ENCODE peak calls at places on chromosomes 16 and 17, in eight cellular contexts. P, O, S, E, X, G, J and R are unnamed samples.

GRCh38 chr16:77043076-77043475 is 147.9 kb upstream of the MON1B start:
- DNase-seq in P (no peak), O (no peak), S (no peak), E (no peak), X (no peak), G (no peak), J (no peak), R (no peak)

GRCh38 chr16:87465306-87465705 is 27.5 kb downstream of the ZCCHC14 start:
- DNase-seq in P (peak; percentile 91), O (no peak), S (peak; percentile 93), E (peak; percentile 71), X (no peak), G (peak; percentile 73), J (peak; percentile 88), R (peak; percentile 71)

GRCh38 chr17:36755586-36755985 is 154.2 kb downstream of the MRM1 start:
- DNase-seq in P (no peak), O (no peak), S (no peak), E (no peak), X (no peak), G (no peak), J (peak; percentile 17), R (no peak)

GRCh38 chr16:79717324-79717848 is 116.8 kb upstream of the MAF start:
- DNase-seq in P (no peak), O (no peak), S (no peak), E (no peak), X (no peak), G (no peak), J (no peak), R (no peak)

GRCh38 chr17:63946440-63947363 is 14.6 kb upstream of the CD79B start:
- DNase-seq in P (no peak), O (no peak), S (no peak), E (no peak), X (no peak), G (no peak), J (peak; percentile 71), R (no peak)

GRCh38 chr17:18371455-18371854 is 6.1 kb upstream of the EVPLL start:
- DNase-seq in P (no peak), O (no peak), S (no peak), E (no peak), X (no peak), G (no peak), J (no peak), R (no peak)

GRCh38 chr17:21215935-21216334 is 2.0 kb upstream of the TMEM11 start:
- DNase-seq in P (no peak), O (no peak), S (no peak), E (no peak), X (no peak), G (no peak), J (no peak), R (no peak)

GRCh38 chr17:78433780-78434335 is 55.4 kb downstream of the PGS1 start:
- DNase-seq in P (no peak), O (no peak), S (no peak), E (no peak), X (no peak), G (no peak), J (no peak), R (no peak)

GRCh38 chr16:31354394-31355291 is at the start of gene ITGAX:
- DNase-seq in P (no peak), O (peak; percentile 46), S (no peak), E (peak; percentile 54), X (no peak), G (no peak), J (no peak), R (peak; percentile 72)

GRCh38 chr17:37828313-37829124 is 83.7 kb upstream of the HNF1B start:
- DNase-seq in P (no peak), O (no peak), S (no peak), E (no peak), X (no peak), G (no peak), J (peak; percentile 55), R (peak; percentile 8)

GRCh38 chr16:31177136-31177535 is 2.8 kb upstream of the FUS start:
- DNase-seq in P (no peak), O (no peak), S (no peak), E (no peak), X (no peak), G (no peak), J (no peak), R (peak; percentile 45)

GRCh38 chr16:88376835-88377726 is 5.7 kb upstream of the ZNF469 start:
- DNase-seq in P (peak; percentile 52), O (no peak), S (peak; percentile 67), E (peak; percentile 10), X (no peak), G (peak; percentile 23), J (peak; percentile 77), R (peak; percentile 37)

GRCh38 chr17:55266958-55267688 is 2.4 kb downstream of the HLF start:
- DNase-seq in P (peak; percentile 10), O (no peak), S (no peak), E (no peak), X (no peak), G (no peak), J (no peak), R (no peak)